ENCODE peak calls at places on chromosomes 16 and 17, in four cellular contexts. One of them, this sample, is unnamed.

GRCh38 chr16:21523411-21524067 is 75.8 kb upstream of the METTL9 start:
- DNase-seq in IMR-90: no peak
- DNase-seq in H9: no peak
- DNase-seq in neuronal stem cell: no peak
- DNase-seq in this sample: no peak

GRCh38 chr17:31907342-31907975 is 6.0 kb upstream of the UTP6 start:
- DNase-seq in neuronal stem cell: no peak
- DNase-seq in IMR-90: peak; percentile 70
- DNase-seq in H9: no peak
- DNase-seq in this sample: no peak

GRCh38 chr16:49340466-49340865 is 33.1 kb upstream of the C16orf78 start:
- DNase-seq in H9: no peak
- DNase-seq in IMR-90: no peak
- DNase-seq in neuronal stem cell: no peak
- DNase-seq in this sample: no peak

GRCh38 chr16:15949210-15950166 is at the start of gene ABCC1:
- DNase-seq in IMR-90: no peak
- DNase-seq in H9: peak; percentile 52
- DNase-seq in neuronal stem cell: peak; percentile 48
- DNase-seq in this sample: no peak

GRCh38 chr17:44069974-44070454 is 521 bp upstream of the G6PC3 start:
- DNase-seq in neuronal stem cell: no peak
- DNase-seq in H9: peak; percentile 70
- DNase-seq in IMR-90: no peak
- DNase-seq in this sample: peak; percentile 68

GRCh38 chr17:19979917-19980770 is 2.5 kb upstream of the AKAP10 start:
- DNase-seq in H9: peak; percentile 98
- DNase-seq in neuronal stem cell: no peak
- DNase-seq in IMR-90: no peak
- DNase-seq in this sample: no peak

GRCh38 chr16:3642397-3643094 is 11.9 kb upstream of the DNASE1 start:
- DNase-seq in IMR-90: no peak
- DNase-seq in neuronal stem cell: no peak
- DNase-seq in H9: no peak
- DNase-seq in this sample: peak; percentile 88

GRCh38 chr17:57570740-57571344 is 174.3 kb downstream of the CCDC182 start:
- DNase-seq in IMR-90: no peak
- DNase-seq in neuronal stem cell: no peak
- DNase-seq in H9: no peak
- DNase-seq in this sample: no peak

GRCh38 chr16:73020409-73020884 is 27.5 kb downstream of the ZFHX3 start:
- DNase-seq in H9: no peak
- DNase-seq in neuronal stem cell: no peak
- DNase-seq in IMR-90: peak; percentile 92
- DNase-seq in this sample: no peak

GRCh38 chr16:89268987-89269735 is 51.7 kb downstream of the ZNF778 start:
- DNase-seq in neuronal stem cell: no peak
- DNase-seq in H9: peak; percentile 13
- DNase-seq in IMR-90: peak; percentile 50
- DNase-seq in this sample: peak; percentile 61

GRCh38 chr17:17350491-17351355 is 47.5 kb downstream of the NT5M start:
- DNase-seq in IMR-90: peak; percentile 54
- DNase-seq in H9: peak; percentile 80
- DNase-seq in neuronal stem cell: no peak
- DNase-seq in this sample: peak; percentile 14

GRCh38 chr17:56887552-56888467 is 26.0 kb downstream of the TRIM25 start:
- DNase-seq in neuronal stem cell: no peak
- DNase-seq in H9: no peak
- DNase-seq in IMR-90: peak; percentile 12
- DNase-seq in this sample: no peak

GRCh38 chr17:69141802-69142472 is at the start of gene ABCA6:
- DNase-seq in H9: no peak
- DNase-seq in IMR-90: no peak
- DNase-seq in neuronal stem cell: no peak
- DNase-seq in this sample: no peak

GRCh38 chr17:7946441-7946840 is 14.4 kb downstream of the CNTROB start:
- DNase-seq in H9: no peak
- DNase-seq in neuronal stem cell: no peak
- DNase-seq in IMR-90: no peak
- DNase-seq in this sample: no peak

GRCh38 chr17:7955414-7956042 is 23.5 kb downstream of the CNTROB start:
- DNase-seq in neuronal stem cell: no peak
- DNase-seq in IMR-90: no peak
- DNase-seq in H9: no peak
- DNase-seq in this sample: no peak

GRCh38 chr17:7947651-7948050 is 15.6 kb downstream of the CNTROB start:
- DNase-seq in IMR-90: no peak
- DNase-seq in H9: no peak
- DNase-seq in neuronal stem cell: no peak
- DNase-seq in this sample: no peak

GRCh38 chr17:7950578-7950977 is 18.6 kb downstream of the CNTROB start:
- DNase-seq in H9: no peak
- DNase-seq in IMR-90: no peak
- DNase-seq in neuronal stem cell: no peak
- DNase-seq in this sample: no peak

DNA sequence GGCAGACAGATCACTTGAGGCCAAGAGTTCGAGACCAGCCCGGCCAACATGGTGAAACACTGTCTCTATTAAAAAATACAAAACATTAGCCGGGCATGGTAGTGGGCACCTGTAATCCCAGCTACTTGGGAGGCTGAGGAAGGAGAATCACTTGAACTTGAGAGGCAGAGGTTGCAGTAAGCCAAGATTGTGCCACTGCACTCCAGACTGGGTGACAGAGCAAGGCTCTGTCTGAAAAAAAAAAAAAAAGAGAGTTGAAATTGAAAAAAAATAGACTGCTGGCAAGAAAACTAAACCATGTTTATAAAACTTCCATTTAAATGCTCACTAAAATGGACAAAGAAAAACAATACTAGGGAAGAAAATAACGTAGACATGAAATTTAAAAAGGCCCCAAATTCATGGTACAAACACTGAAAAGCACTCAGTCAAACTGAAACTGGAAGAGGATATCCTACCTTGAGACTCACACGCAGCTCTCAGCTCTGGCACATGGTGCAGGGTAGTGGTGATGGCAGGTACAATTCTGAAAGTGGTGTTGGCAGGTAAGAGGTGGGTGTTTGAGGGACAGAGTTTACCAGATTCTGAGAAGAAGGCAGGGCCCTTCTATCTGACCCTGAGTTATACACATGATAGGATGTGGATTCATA is 19.3 kb downstream of the CNTROB start:
- DNase-seq in H9: no peak
- DNase-seq in IMR-90: no peak
- DNase-seq in neuronal stem cell: no peak
- DNase-seq in this sample: no peak
- H3K27ac ChIP-seq in H9: no peak overlapping the region
- H3K27ac ChIP-seq in IMR-90: no peak overlapping the region
- H3K27ac ChIP-seq in neuronal stem cell: no peak overlapping the region
- H3K27ac ChIP-seq in this sample: no peak overlapping the region

GRCh38 chr16:31332544-31332943 is 22.4 kb upstream of the ITGAX start:
- DNase-seq in H9: no peak
- DNase-seq in neuronal stem cell: no peak
- DNase-seq in IMR-90: no peak
- DNase-seq in this sample: no peak

GRCh38 chr16:31331141-31331764 is 23.7 kb upstream of the ITGAX start:
- DNase-seq in H9: peak; percentile 52
- DNase-seq in neuronal stem cell: no peak
- DNase-seq in IMR-90: no peak
- DNase-seq in this sample: no peak

GRCh38 chr16:31330553-31330890 is 24.5 kb upstream of the ITGAX start:
- DNase-seq in H9: no peak
- DNase-seq in neuronal stem cell: no peak
- DNase-seq in IMR-90: no peak
- DNase-seq in this sample: no peak

GRCh38 chr16:31329671-31330552 is 25.1 kb upstream of the ITGAX start:
- DNase-seq in H9: no peak
- DNase-seq in neuronal stem cell: no peak
- DNase-seq in IMR-90: no peak
- DNase-seq in this sample: no peak

DNA sequence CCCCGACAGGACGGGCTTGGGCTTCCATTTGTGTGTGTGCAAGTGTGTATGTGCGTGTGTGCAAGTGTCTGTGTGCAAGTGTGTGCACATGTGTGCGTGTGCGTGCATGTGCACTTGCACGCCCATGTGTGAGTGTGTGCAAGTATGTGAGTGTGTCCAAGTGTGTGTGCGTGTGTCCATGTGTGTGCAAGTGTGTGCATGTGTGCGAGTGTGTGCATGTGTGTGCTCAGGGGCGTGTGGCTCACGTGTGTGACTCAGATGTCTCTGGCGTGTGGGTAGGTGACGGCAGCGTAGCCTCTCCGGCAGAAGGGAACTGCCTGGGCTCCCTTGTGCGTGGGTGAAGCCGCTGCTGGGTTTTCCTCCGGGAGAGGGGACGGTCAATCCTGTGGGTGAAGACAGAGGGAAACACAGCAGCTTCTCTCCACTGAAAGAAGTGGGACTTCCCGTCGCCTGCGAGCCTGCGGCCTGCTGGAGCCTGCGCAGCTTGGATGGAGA is 23.1 kb upstream of the ITGAX start:
- DNase-seq in neuronal stem cell: no peak
- DNase-seq in H9: no peak
- DNase-seq in IMR-90: no peak
- DNase-seq in this sample: no peak
- H3K4ac ChIP-seq in neuronal stem cell: no peak overlapping the region
- H3K4ac ChIP-seq in H9: no peak overlapping the region
- H3K4ac ChIP-seq in IMR-90: no peak overlapping the region
- H3K4ac ChIP-seq in this sample: no peak overlapping the region

GRCh38 chr17:1646199-1646875 is 805 bp upstream of the SCARF1 start:
- DNase-seq in neuronal stem cell: no peak
- DNase-seq in H9: no peak
- DNase-seq in IMR-90: no peak
- DNase-seq in this sample: no peak
- H3K27ac ChIP-seq in neuronal stem cell: no peak overlapping the region
- H3K27ac ChIP-seq in H9: no peak overlapping the region
- H3K27ac ChIP-seq in IMR-90: no peak overlapping the region
- H3K27ac ChIP-seq in this sample: no peak overlapping the region

GRCh38 chr17:32929288-32929574 is 1.3 kb downstream of the TMEM98 start:
- DNase-seq in IMR-90: peak; percentile 10
- DNase-seq in H9: no peak
- DNase-seq in neuronal stem cell: no peak
- DNase-seq in this sample: no peak
- H3K4ac ChIP-seq in IMR-90: peak overlapping the region; percentile 92
- H3K4ac ChIP-seq in H9: no peak overlapping the region
- H3K4ac ChIP-seq in neuronal stem cell: no peak overlapping the region
- H3K4ac ChIP-seq in this sample: no peak overlapping the region

GRCh38 chr17:80323982-80324381 is 63.3 kb downstream of the RNF213 start:
- DNase-seq in IMR-90: no peak
- DNase-seq in neuronal stem cell: no peak
- DNase-seq in H9: no peak
- DNase-seq in this sample: no peak

GRCh38 chr17:80327518-80327917 is 66.9 kb downstream of the RNF213 start:
- DNase-seq in H9: no peak
- DNase-seq in IMR-90: no peak
- DNase-seq in neuronal stem cell: no peak
- DNase-seq in this sample: no peak

GRCh38 chr17:80330276-80330675 is 69.6 kb downstream of the RNF213 start:
- DNase-seq in neuronal stem cell: no peak
- DNase-seq in IMR-90: no peak
- DNase-seq in H9: no peak
- DNase-seq in this sample: no peak

GRCh38 chr17:80331820-80332219 is 71.2 kb downstream of the RNF213 start:
- DNase-seq in H9: no peak
- DNase-seq in IMR-90: no peak
- DNase-seq in neuronal stem cell: no peak
- DNase-seq in this sample: no peak

DNA sequence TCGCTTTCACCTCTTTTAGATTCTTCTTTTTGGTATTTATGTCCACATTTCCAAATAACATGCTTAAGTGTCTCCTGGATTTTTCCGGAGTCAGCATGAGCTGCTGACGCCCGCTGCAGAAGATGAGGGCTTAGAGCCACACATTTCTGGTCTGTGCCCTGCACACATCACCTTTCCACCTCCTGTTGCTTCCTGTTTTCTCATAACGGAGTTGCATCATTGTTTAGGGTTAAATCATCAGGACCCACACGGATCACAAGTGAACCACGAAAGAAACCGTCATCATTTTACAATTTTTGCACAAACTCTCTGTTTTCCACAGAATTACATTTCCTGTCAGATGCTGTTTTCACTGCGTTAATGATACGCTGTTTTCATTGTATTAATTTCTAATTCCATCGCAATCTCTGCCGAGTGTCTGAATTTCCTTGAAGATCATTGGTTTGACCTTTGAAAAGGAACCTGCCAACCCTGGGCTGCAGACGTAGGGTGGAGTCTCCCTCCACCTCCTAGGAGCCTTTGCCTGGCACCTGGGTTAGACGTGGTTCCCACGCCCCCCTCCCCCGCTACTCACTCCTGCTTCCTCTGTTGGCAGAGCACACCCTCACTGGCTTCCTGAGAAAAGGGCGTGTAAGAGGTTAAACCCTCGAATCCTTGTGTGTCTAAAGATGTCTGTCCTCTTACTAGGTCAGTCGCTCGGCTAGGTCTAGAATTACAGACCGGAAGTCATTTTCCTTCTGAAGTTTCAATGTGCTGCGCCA is 68.1 kb downstream of the RNF213 start:
- DNase-seq in neuronal stem cell: no peak
- DNase-seq in H9: no peak
- DNase-seq in IMR-90: no peak
- DNase-seq in this sample: no peak
- H3K27ac ChIP-seq in neuronal stem cell: no peak overlapping the region
- H3K27ac ChIP-seq in H9: no peak overlapping the region
- H3K27ac ChIP-seq in IMR-90: no peak overlapping the region
- H3K27ac ChIP-seq in this sample: no peak overlapping the region